ENCODE peak calls at places on chromosome 1, in four cellular contexts. D, B, C and I are unnamed samples.

GRCh38 chr1:9746211-9746610 is 77.6 kb downstream of the CLSTN1 start:
- DNase-seq in B (no peak), D (no peak), C (peak), I (no peak)

GRCh38 chr1:86194491-86195034 is 38.0 kb upstream of the COL24A1 start:
- DNase-seq in C (peak), B (no peak), D (no peak), I (no peak)

GRCh38 chr1:155873860-155874259 is 14.5 kb downstream of the SYT11 start:
- DNase-seq in C (peak), B (peak), D (no peak), I (no peak)

GRCh38 chr1:93692983-93693591 is 11.4 kb upstream of the BCAR3 start:
- DNase-seq in D (peak), B (no peak), C (peak), I (peak)

GRCh38 chr1:244301595-244302130 is 150.0 kb downstream of the ADSS2 start:
- DNase-seq in C (no peak), D (no peak), B (no peak), I (no peak)

GRCh38 chr1:202618387-202619022 is 91.7 kb downstream of the SYT2 start:
- DNase-seq in B (no peak), C (peak), D (peak), I (peak)

GRCh38 chr1:230251644-230252191 is 174.4 kb downstream of the PGBD5 start:
- DNase-seq in B (no peak), D (no peak), C (no peak), I (no peak)

GRCh38 chr1:188023206-188023605 is 1194.5 kb downstream of the PLA2G4A start:
- DNase-seq in D (no peak), B (no peak), C (no peak), I (peak)

GRCh38 chr1:187294421-187295201 is 465.9 kb downstream of the PLA2G4A start:
- DNase-seq in D (no peak), C (no peak), B (no peak), I (no peak)

GRCh38 chr1:217369271-217369981 is 261.5 kb downstream of the GPATCH2 start:
- DNase-seq in C (peak), B (no peak), D (no peak), I (no peak)

GRCh38 chr1:39204441-39205081 is at the start of gene MACF1:
- DNase-seq in B (no peak), C (peak), D (peak), I (no peak)

GRCh38 chr1:33170351-33171274 is 11.2 kb downstream of the TRIM62 start:
- DNase-seq in B (no peak), C (no peak), D (no peak), I (no peak)

GRCh38 chr1:232046531-232047283 is 420.1 kb downstream of the DISC1 start:
- DNase-seq in B (no peak), D (no peak), C (no peak), I (no peak)

GRCh38 chr1:115654663-115655306 is 13.0 kb downstream of the VANGL1 start:
- DNase-seq in C (peak), D (no peak), B (no peak), I (peak)

GRCh38 chr1:93597697-93598096 is 83.9 kb downstream of the BCAR3 start:
- DNase-seq in B (no peak), D (no peak), C (no peak), I (no peak)